ENCODE peak calls at places on chromosomes 1 and 21, in nine cellular contexts. One of them, this sample, is unnamed.

GRCh38 chr1:225462429-225462713 is 34.5 kb upstream of the LBR start:
- DNase-seq in pancreas: no peak
- DNase-seq in K562: no peak
- DNase-seq in OCI-LY7: no peak
- DNase-seq in transverse colon: no peak
- DNase-seq in CD4-positive, alpha-beta memory T cell: no peak
- DNase-seq in A549: no peak
- DNase-seq in aorta: peak; percentile 58
- DNase-seq in fibroblast of lung: no peak
- DNase-seq in this sample: no peak

GRCh38 chr1:197130677-197131304 is 15.7 kb downstream of the ASPM start:
- DNase-seq in CD4-positive, alpha-beta memory T cell: no peak
- DNase-seq in A549: no peak
- DNase-seq in transverse colon: no peak
- DNase-seq in K562: no peak
- DNase-seq in pancreas: no peak
- DNase-seq in aorta: no peak
- DNase-seq in OCI-LY7: no peak
- DNase-seq in fibroblast of lung: peak; percentile 87
- DNase-seq in this sample: no peak

GRCh38 chr21:26832513-26832912 is 12.7 kb downstream of the ADAMTS1 start:
- DNase-seq in A549: no peak
- DNase-seq in aorta: no peak
- DNase-seq in pancreas: no peak
- DNase-seq in K562: no peak
- DNase-seq in CD4-positive, alpha-beta memory T cell: no peak
- DNase-seq in OCI-LY7: no peak
- DNase-seq in transverse colon: no peak
- DNase-seq in fibroblast of lung: no peak
- DNase-seq in this sample: no peak

GRCh38 chr21:14684071-14684470 is 138.0 kb upstream of the SAMSN1 start:
- DNase-seq in OCI-LY7: peak; percentile 56
- DNase-seq in fibroblast of lung: no peak
- DNase-seq in pancreas: no peak
- DNase-seq in transverse colon: no peak
- DNase-seq in K562: no peak
- DNase-seq in A549: no peak
- DNase-seq in aorta: no peak
- DNase-seq in CD4-positive, alpha-beta memory T cell: no peak
- DNase-seq in this sample: no peak

GRCh38 chr1:25989860-25990650 is 7.8 kb downstream of the PAFAH2 start:
- DNase-seq in pancreas: no peak
- DNase-seq in CD4-positive, alpha-beta memory T cell: no peak
- DNase-seq in fibroblast of lung: no peak
- DNase-seq in OCI-LY7: no peak
- DNase-seq in K562: no peak
- DNase-seq in A549: no peak
- DNase-seq in transverse colon: no peak
- DNase-seq in aorta: no peak
- DNase-seq in this sample: peak; percentile 27

GRCh38 chr1:1297802-1298424 is 9.8 kb downstream of the ACAP3 start:
- DNase-seq in OCI-LY7: no peak
- DNase-seq in K562: no peak
- DNase-seq in aorta: no peak
- DNase-seq in CD4-positive, alpha-beta memory T cell: no peak
- DNase-seq in A549: no peak
- DNase-seq in transverse colon: no peak
- DNase-seq in pancreas: peak; percentile 82
- DNase-seq in fibroblast of lung: no peak
- DNase-seq in this sample: no peak

GRCh38 chr1:175839678-175840669 is 96.6 kb upstream of the TNR start:
- DNase-seq in CD4-positive, alpha-beta memory T cell: no peak
- DNase-seq in K562: no peak
- DNase-seq in transverse colon: peak; percentile 42
- DNase-seq in fibroblast of lung: no peak
- DNase-seq in pancreas: no peak
- DNase-seq in A549: no peak
- DNase-seq in aorta: no peak
- DNase-seq in OCI-LY7: no peak
- DNase-seq in this sample: no peak

GRCh38 chr1:204692852-204693356 is 7.4 kb upstream of the LRRN2 start:
- DNase-seq in aorta: peak; percentile 33
- DNase-seq in pancreas: no peak
- DNase-seq in K562: peak; percentile 55
- DNase-seq in fibroblast of lung: no peak
- DNase-seq in OCI-LY7: no peak
- DNase-seq in A549: no peak
- DNase-seq in transverse colon: no peak
- DNase-seq in CD4-positive, alpha-beta memory T cell: no peak
- DNase-seq in this sample: peak; percentile 22

GRCh38 chr1:71843023-71843422 is 439.3 kb downstream of the NEGR1 start:
- DNase-seq in CD4-positive, alpha-beta memory T cell: no peak
- DNase-seq in fibroblast of lung: no peak
- DNase-seq in transverse colon: no peak
- DNase-seq in A549: no peak
- DNase-seq in K562: no peak
- DNase-seq in pancreas: no peak
- DNase-seq in aorta: no peak
- DNase-seq in OCI-LY7: no peak
- DNase-seq in this sample: no peak

GRCh38 chr1:6137758-6138157 is 42.4 kb downstream of the CHD5 start:
- DNase-seq in A549: no peak
- DNase-seq in pancreas: peak; percentile 24
- DNase-seq in transverse colon: no peak
- DNase-seq in CD4-positive, alpha-beta memory T cell: no peak
- DNase-seq in K562: no peak
- DNase-seq in fibroblast of lung: no peak
- DNase-seq in aorta: peak; percentile 39
- DNase-seq in OCI-LY7: no peak
- DNase-seq in this sample: no peak

GRCh38 chr1:91594383-91595065 is 93.9 kb downstream of the CDC7 start:
- DNase-seq in transverse colon: no peak
- DNase-seq in A549: no peak
- DNase-seq in OCI-LY7: no peak
- DNase-seq in CD4-positive, alpha-beta memory T cell: no peak
- DNase-seq in pancreas: no peak
- DNase-seq in fibroblast of lung: no peak
- DNase-seq in aorta: no peak
- DNase-seq in K562: no peak
- DNase-seq in this sample: no peak

GRCh38 chr1:205750683-205751651 is 985 bp upstream of the NUCKS1 start:
- DNase-seq in fibroblast of lung: peak; percentile 12
- DNase-seq in aorta: no peak
- DNase-seq in transverse colon: no peak
- DNase-seq in K562: peak; percentile 37
- DNase-seq in A549: no peak
- DNase-seq in OCI-LY7: no peak
- DNase-seq in pancreas: no peak
- DNase-seq in CD4-positive, alpha-beta memory T cell: no peak
- DNase-seq in this sample: no peak

GRCh38 chr1:228045405-228045804 is 37.1 kb upstream of the ARF1 start:
- DNase-seq in transverse colon: no peak
- DNase-seq in pancreas: no peak
- DNase-seq in fibroblast of lung: no peak
- DNase-seq in A549: no peak
- DNase-seq in K562: no peak
- DNase-seq in OCI-LY7: no peak
- DNase-seq in CD4-positive, alpha-beta memory T cell: no peak
- DNase-seq in aorta: peak; percentile 41
- DNase-seq in this sample: no peak

GRCh38 chr1:228046421-228047182 is 35.9 kb upstream of the ARF1 start:
- DNase-seq in pancreas: no peak
- DNase-seq in CD4-positive, alpha-beta memory T cell: no peak
- DNase-seq in transverse colon: no peak
- DNase-seq in OCI-LY7: no peak
- DNase-seq in K562: no peak
- DNase-seq in aorta: no peak
- DNase-seq in fibroblast of lung: no peak
- DNase-seq in A549: no peak
- DNase-seq in this sample: no peak

GRCh38 chr1:228045871-228046270 is 36.6 kb upstream of the ARF1 start:
- DNase-seq in fibroblast of lung: no peak
- DNase-seq in K562: no peak
- DNase-seq in pancreas: no peak
- DNase-seq in OCI-LY7: no peak
- DNase-seq in A549: no peak
- DNase-seq in CD4-positive, alpha-beta memory T cell: no peak
- DNase-seq in aorta: peak; percentile 67
- DNase-seq in transverse colon: no peak
- DNase-seq in this sample: no peak

GRCh38 chr1:228043281-228043845 is 36.6 kb downstream of the WNT3A start:
- DNase-seq in aorta: peak; percentile 24
- DNase-seq in A549: peak; percentile 76
- DNase-seq in fibroblast of lung: peak; percentile 17
- DNase-seq in OCI-LY7: no peak
- DNase-seq in K562: no peak
- DNase-seq in pancreas: no peak
- DNase-seq in transverse colon: no peak
- DNase-seq in CD4-positive, alpha-beta memory T cell: no peak
- DNase-seq in this sample: no peak

DNA sequence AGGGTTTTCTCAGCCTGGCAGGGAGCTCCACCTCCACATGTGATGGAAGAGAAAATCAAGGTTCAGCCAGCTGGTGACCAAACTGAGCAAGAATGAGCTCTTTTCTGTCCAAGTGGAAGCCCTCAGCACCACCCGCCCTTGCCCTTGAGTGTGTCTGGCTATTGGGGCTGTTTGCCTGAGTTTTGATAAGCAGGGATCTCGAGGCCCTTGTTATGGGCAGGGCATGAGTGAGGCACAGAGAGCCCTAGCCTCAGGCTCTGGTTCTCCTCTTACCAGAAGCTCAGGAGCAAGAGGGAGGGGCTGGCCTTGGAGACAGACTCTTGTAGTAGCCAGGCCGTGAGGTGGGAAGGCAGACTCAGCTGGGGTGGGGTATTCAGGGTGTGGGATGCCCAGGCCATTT is 37.5 kb upstream of the ARF1 start:
- DNase-seq in CD4-positive, alpha-beta memory T cell: no peak
- DNase-seq in pancreas: no peak
- DNase-seq in A549: no peak
- DNase-seq in fibroblast of lung: no peak
- DNase-seq in aorta: peak; percentile 56
- DNase-seq in K562: no peak
- DNase-seq in OCI-LY7: no peak
- DNase-seq in transverse colon: no peak
- DNase-seq in this sample: no peak
- H3K27ac ChIP-seq in CD4-positive, alpha-beta memory T cell: no peak overlapping the region
- H3K27ac ChIP-seq in pancreas: no peak overlapping the region
- H3K27ac ChIP-seq in A549: no peak overlapping the region
- H3K27ac ChIP-seq in fibroblast of lung: no peak overlapping the region
- H3K27ac ChIP-seq in aorta: no peak overlapping the region
- H3K27ac ChIP-seq in K562: no peak overlapping the region
- H3K27ac ChIP-seq in OCI-LY7: no peak overlapping the region
- H3K27ac ChIP-seq in transverse colon: no peak overlapping the region
- H3K27ac ChIP-seq in this sample: no peak overlapping the region

GRCh38 chr21:45972353-45972715 is 9.2 kb upstream of the COL6A1 start:
- DNase-seq in transverse colon: peak; percentile 13
- DNase-seq in A549: no peak
- DNase-seq in fibroblast of lung: no peak
- DNase-seq in aorta: no peak
- DNase-seq in CD4-positive, alpha-beta memory T cell: no peak
- DNase-seq in K562: no peak
- DNase-seq in pancreas: peak; percentile 76
- DNase-seq in OCI-LY7: no peak
- DNase-seq in this sample: no peak

GRCh38 chr21:45972716-45973474 is 8.7 kb upstream of the COL6A1 start:
- DNase-seq in CD4-positive, alpha-beta memory T cell: no peak
- DNase-seq in A549: no peak
- DNase-seq in aorta: peak; percentile 89
- DNase-seq in OCI-LY7: no peak
- DNase-seq in fibroblast of lung: peak; percentile 85
- DNase-seq in K562: no peak
- DNase-seq in pancreas: peak; percentile 84
- DNase-seq in transverse colon: peak; percentile 52
- DNase-seq in this sample: no peak

GRCh38 chr21:45973475-45974072 is 8.0 kb upstream of the COL6A1 start:
- DNase-seq in OCI-LY7: no peak
- DNase-seq in CD4-positive, alpha-beta memory T cell: peak; percentile 73
- DNase-seq in fibroblast of lung: peak; percentile 82
- DNase-seq in A549: peak; percentile 68
- DNase-seq in transverse colon: peak; percentile 76
- DNase-seq in pancreas: peak; percentile 83
- DNase-seq in K562: peak; percentile 82
- DNase-seq in aorta: peak; percentile 94
- DNase-seq in this sample: peak; percentile 74

GRCh38 chr21:45975017-45975595 is 6.5 kb upstream of the COL6A1 start:
- DNase-seq in fibroblast of lung: peak; percentile 63
- DNase-seq in pancreas: peak; percentile 61
- DNase-seq in OCI-LY7: no peak
- DNase-seq in K562: no peak
- DNase-seq in transverse colon: peak; percentile 57
- DNase-seq in A549: no peak
- DNase-seq in CD4-positive, alpha-beta memory T cell: no peak
- DNase-seq in aorta: peak; percentile 89
- DNase-seq in this sample: no peak

GRCh38 chr21:45974073-45975016 is 7.2 kb upstream of the COL6A1 start:
- DNase-seq in CD4-positive, alpha-beta memory T cell: no peak
- DNase-seq in fibroblast of lung: peak; percentile 84
- DNase-seq in K562: peak; percentile 66
- DNase-seq in A549: no peak
- DNase-seq in transverse colon: peak; percentile 31
- DNase-seq in aorta: peak; percentile 91
- DNase-seq in OCI-LY7: no peak
- DNase-seq in pancreas: peak; percentile 78
- DNase-seq in this sample: no peak
- H3K4me1 ChIP-seq in CD4-positive, alpha-beta memory T cell: peaks cover 39% of the 10 kb centered on the region
- H3K4me1 ChIP-seq in fibroblast of lung: peaks cover 39% of the 10 kb centered on the region
- H3K4me1 ChIP-seq in K562: peaks cover 56% of the 10 kb centered on the region
- H3K4me1 ChIP-seq in A549: peaks cover 6% of the 10 kb centered on the region
- H3K4me1 ChIP-seq in transverse colon: peaks cover 51% of the 10 kb centered on the region
- H3K4me1 ChIP-seq in aorta: no peaks in the 10 kb centered on the region
- H3K4me1 ChIP-seq in OCI-LY7: no peaks in the 10 kb centered on the region
- H3K4me1 ChIP-seq in pancreas: no peaks in the 10 kb centered on the region
- H3K4me1 ChIP-seq in this sample: peaks cover 31% of the 10 kb centered on the region

DNA sequence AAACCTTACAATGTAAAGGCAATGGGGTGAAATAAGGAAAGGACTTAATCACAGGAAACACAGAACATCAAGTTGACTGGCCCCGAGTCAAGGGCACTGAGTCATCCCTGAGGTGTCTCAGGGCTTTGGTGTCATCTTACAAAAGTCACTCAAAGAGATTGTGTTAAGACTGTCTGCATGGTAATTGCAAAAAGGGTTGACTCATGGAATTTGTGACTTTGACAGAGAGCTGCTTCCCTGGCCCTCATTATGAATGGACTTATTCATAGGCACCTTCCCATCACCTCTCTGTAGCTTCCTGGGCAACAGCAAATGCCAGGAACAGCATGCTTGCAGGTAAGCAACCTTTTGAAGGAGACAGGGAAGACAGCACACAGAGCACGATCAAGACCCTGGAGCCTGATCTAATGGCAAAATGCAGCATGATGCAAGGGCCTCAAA is 17.2 kb downstream of the ZP4 start:
- DNase-seq in fibroblast of lung: peak; percentile 97
- DNase-seq in A549: peak; percentile 40
- DNase-seq in pancreas: no peak
- DNase-seq in transverse colon: no peak
- DNase-seq in OCI-LY7: no peak
- DNase-seq in aorta: no peak
- DNase-seq in CD4-positive, alpha-beta memory T cell: no peak
- DNase-seq in K562: no peak
- DNase-seq in this sample: no peak
- H3K27ac ChIP-seq in fibroblast of lung: no peak overlapping the region
- H3K27ac ChIP-seq in A549: no peak overlapping the region
- H3K27ac ChIP-seq in pancreas: no peak overlapping the region
- H3K27ac ChIP-seq in transverse colon: no peak overlapping the region
- H3K27ac ChIP-seq in OCI-LY7: no peak overlapping the region
- H3K27ac ChIP-seq in aorta: no peak overlapping the region
- H3K27ac ChIP-seq in CD4-positive, alpha-beta memory T cell: no peak overlapping the region
- H3K27ac ChIP-seq in K562: no peak overlapping the region
- H3K27ac ChIP-seq in this sample: no peak overlapping the region

GRCh38 chr1:32111789-32112188 is 3.9 kb downstream of the KPNA6 start:
- DNase-seq in OCI-LY7: no peak
- DNase-seq in transverse colon: no peak
- DNase-seq in A549: no peak
- DNase-seq in fibroblast of lung: peak; percentile 55
- DNase-seq in aorta: no peak
- DNase-seq in pancreas: no peak
- DNase-seq in CD4-positive, alpha-beta memory T cell: no peak
- DNase-seq in K562: no peak
- DNase-seq in this sample: no peak
- H3K4me1 ChIP-seq in OCI-LY7: peaks cover 29% of the 10 kb centered on the region
- H3K4me1 ChIP-seq in transverse colon: peaks cover 45% of the 10 kb centered on the region
- H3K4me1 ChIP-seq in A549: peaks cover 7% of the 10 kb centered on the region
- H3K4me1 ChIP-seq in fibroblast of lung: peaks cover 8% of the 10 kb centered on the region
- H3K4me1 ChIP-seq in aorta: peaks cover 13% of the 10 kb centered on the region
- H3K4me1 ChIP-seq in pancreas: peaks cover 14% of the 10 kb centered on the region
- H3K4me1 ChIP-seq in CD4-positive, alpha-beta memory T cell: peaks cover 71% of the 10 kb centered on the region
- H3K4me1 ChIP-seq in K562: peaks cover 44% of the 10 kb centered on the region
- H3K4me1 ChIP-seq in this sample: peaks cover 60% of the 10 kb centered on the region